ENCODE peak calls at places on chromosomes 4 and X, in seven cellular contexts. S is endothelial cell; U is stimulated activated CD8-positive, alpha-beta memory T cell treated with anti-CD3 and anti-CD28 coated beads, Interleukin-15, amount 100 ng/mL, for 4 hours; L is RPMI7951; K is HT1080; W is RKO; Z is HS-27A. V is an unnamed sample.

GRCh38 chr4:154984148-154984547 is 203.1 kb downstream of the RBM46 start:
- DNase-seq in K (no peak), U (no peak), S (no peak), Z (no peak), W (no peak), L (no peak), V (peak)

GRCh38 chrX:84187501-84188319 is at the start of gene RPS6KA6:
- DNase-seq in K (peak), U (no peak), Z (no peak), S (peak), L (no peak), W (no peak), V (no peak)

GRCh38 chr4:3866813-3867129 is 100.6 kb downstream of the ADRA2C start:
- DNase-seq in Z (no peak), L (no peak), K (no peak), S (no peak), W (no peak), U (no peak), V (no peak)

GRCh38 chr4:101304916-101305315 is 42.4 kb downstream of the PPP3CA start:
- DNase-seq in K (no peak), L (peak), W (no peak), Z (peak), S (no peak), U (no peak), V (no peak)

GRCh38 chr4:151921371-151921770 is 160.6 kb upstream of the GATB start:
- DNase-seq in K (peak), L (peak), Z (no peak), W (peak), S (no peak), U (no peak), V (no peak)

GRCh38 chr4:151553874-151554273 is 144.9 kb downstream of the FHIP1A start:
- DNase-seq in L (no peak), Z (no peak), W (no peak), K (no peak), U (no peak), S (no peak), V (no peak)

GRCh38 chrX:17375631-17376380 is 806 bp downstream of the NHS start:
- DNase-seq in S (peak), K (peak), Z (no peak), U (no peak), L (peak), W (no peak), V (no peak)

GRCh38 chr4:119739796-119740195 is 111.2 kb upstream of the PDE5A start:
- DNase-seq in W (no peak), U (no peak), K (no peak), Z (no peak), S (no peak), L (no peak), V (no peak)

GRCh38 chr4:60134106-60134505 is 1066.0 kb upstream of the ADGRL3 start:
- DNase-seq in S (no peak), K (no peak), U (no peak), L (no peak), Z (no peak), W (no peak), V (no peak)

GRCh38 chrX:10597871-10598270 is 22.5 kb downstream of the MID1 start:
- DNase-seq in L (peak), S (peak), K (peak), W (peak), Z (no peak), U (no peak), V (no peak)

GRCh38 chr4:129747756-129748155 is 651.8 kb downstream of the C4orf33 start:
- DNase-seq in U (no peak), K (no peak), S (no peak), L (no peak), W (no peak), Z (no peak), V (no peak)

V was measured in GM20000.